ENCODE peak calls at places on chromosomes 2 and 18, in nine cellular contexts. F, C, U, V, Q, R, J, S and K are unnamed samples.
A peak's percentile ranks its signal among the peaks of the same experiment; 100 is the strongest.

GRCh38 chr2:228507870-228508269 is 326.4 kb upstream of the SPHKAP start:
- DNase-seq in F (no peak), C (no peak), U (no peak), V (no peak), Q (peak; percentile 75), R (no peak), J (no peak), S (no peak), K (no peak)

GRCh38 chr2:18611604-18612003 is 22.2 kb upstream of the NT5C1B start:
- DNase-seq in F (no peak), C (no peak), U (no peak), V (no peak), Q (no peak), R (no peak), J (no peak), S (no peak), K (no peak)

GRCh38 chr2:86695053-86695691 is 24.9 kb upstream of the RMND5A start:
- DNase-seq in F (no peak), C (peak; percentile 92), U (no peak), V (no peak), Q (no peak), R (peak; percentile 10), J (no peak), S (no peak), K (no peak)

GRCh38 chr2:179263460-179264237 is 983 bp downstream of the SESTD1 start:
- DNase-seq in F (peak; percentile 29), C (peak; percentile 41), U (peak; percentile 39), V (peak; percentile 79), Q (no peak), R (peak; percentile 57), J (peak; percentile 53), S (no peak), K (no peak)

GRCh38 chr2:216792222-216793001 is 67.5 kb downstream of the TNP1 start:
- DNase-seq in F (peak; percentile 59), C (no peak), U (peak; percentile 41), V (peak; percentile 79), Q (no peak), R (peak; percentile 48), J (no peak), S (no peak), K (no peak)

GRCh38 chr2:30266705-30267104 is 35.4 kb downstream of the LBH start:
- DNase-seq in F (no peak), C (no peak), U (no peak), V (no peak), Q (no peak), R (no peak), J (no peak), S (no peak), K (no peak)

GRCh38 chr2:233267516-233268245 is 16.2 kb downstream of the ATG16L1 start:
- DNase-seq in F (no peak), C (no peak), U (no peak), V (no peak), Q (no peak), R (no peak), J (no peak), S (no peak), K (peak; percentile 79)

GRCh38 chr18:8084160-8084559 is 517.0 kb downstream of the PTPRM start:
- DNase-seq in F (peak; percentile 69), C (peak; percentile 38), U (no peak), V (no peak), Q (peak; percentile 63), R (peak; percentile 46), J (no peak), S (no peak), K (no peak)

GRCh38 chr2:164972216-164972615 is 16.9 kb upstream of the SLC38A11 start:
- DNase-seq in F (no peak), C (no peak), U (no peak), V (no peak), Q (no peak), R (no peak), J (no peak), S (no peak), K (no peak)

GRCh38 chr2:150028337-150028736 is 440.8 kb upstream of the MMADHC start:
- DNase-seq in F (no peak), C (no peak), U (no peak), V (no peak), Q (no peak), R (no peak), J (no peak), S (no peak), K (no peak)

GRCh38 chr2:44107974-44108373 is 60.7 kb upstream of the PPM1B start:
- DNase-seq in F (no peak), C (no peak), U (no peak), V (no peak), Q (no peak), R (no peak), J (no peak), S (no peak), K (no peak)

GRCh38 chr2:23708771-23709170 is 218.2 kb downstream of the ATAD2B start:
- DNase-seq in F (no peak), C (no peak), U (no peak), V (no peak), Q (no peak), R (no peak), J (no peak), S (no peak), K (no peak)

GRCh38 chr2:23712756-23713151 is 214.2 kb downstream of the ATAD2B start:
- DNase-seq in F (no peak), C (no peak), U (no peak), V (peak; percentile 52), Q (no peak), R (no peak), J (no peak), S (no peak), K (no peak)

GRCh38 chr2:23713352-23713751 is 213.6 kb downstream of the ATAD2B start:
- DNase-seq in F (no peak), C (no peak), U (no peak), V (no peak), Q (no peak), R (no peak), J (no peak), S (no peak), K (no peak)

GRCh38 chr2:23709311-23709710 is 217.6 kb downstream of the ATAD2B start:
- DNase-seq in F (no peak), C (no peak), U (no peak), V (peak; percentile 49), Q (no peak), R (no peak), J (no peak), S (peak; percentile 11), K (no peak)

DNA sequence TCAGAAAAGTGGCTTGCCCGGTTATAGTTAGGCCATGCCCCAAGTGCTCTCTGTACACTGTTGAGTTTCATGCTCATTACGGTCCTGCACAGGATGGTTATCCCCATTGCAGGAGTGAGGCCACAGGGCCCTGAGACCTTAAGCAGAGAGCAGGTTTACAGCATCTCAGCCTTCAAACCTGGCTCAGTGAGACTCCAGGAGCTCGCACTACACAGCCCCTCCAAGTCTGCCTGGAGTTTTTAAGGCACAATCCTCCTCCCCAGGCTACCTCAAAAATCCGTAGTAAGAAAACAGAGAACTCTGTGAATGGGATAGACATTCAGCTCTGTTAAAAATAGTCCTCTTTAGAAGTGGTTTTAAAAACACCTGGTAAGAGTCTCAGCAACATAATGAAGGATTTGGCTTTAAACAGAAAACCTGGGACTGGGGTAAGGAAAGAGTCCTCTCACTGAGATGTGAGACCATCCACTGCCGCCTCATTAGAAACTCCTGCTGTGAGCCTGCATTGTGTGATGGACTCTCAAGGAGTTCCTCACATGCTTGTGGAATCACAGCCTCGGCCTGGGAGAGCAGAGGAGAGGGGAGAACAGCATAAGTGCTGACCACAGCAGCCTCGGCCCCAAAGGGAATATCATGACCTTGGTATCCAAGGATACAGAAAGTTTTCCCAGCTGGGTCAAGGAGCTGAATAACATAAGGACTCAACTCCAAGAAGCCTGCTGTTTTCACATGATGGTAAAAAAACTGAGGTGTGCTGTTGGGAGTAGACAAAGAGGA is 214.8 kb downstream of the ATAD2B start:
- DNase-seq in F (peak; percentile 57), C (no peak), U (no peak), V (peak; percentile 66), Q (no peak), R (peak; percentile 10), J (no peak), S (no peak), K (no peak)
- H3K27ac ChIP-seq in F (no peak overlapping the region), C (no peak overlapping the region), U (peak overlapping the region; percentile 10), V (no peak overlapping the region), Q (no peak overlapping the region), R (no peak overlapping the region), J (no peak overlapping the region), S (no peak overlapping the region), K (no peak overlapping the region)

GRCh38 chr2:9738718-9739496 is 104.4 kb upstream of the TAF1B start:
- DNase-seq in F (no peak), C (no peak), U (peak; percentile 33), V (no peak), Q (no peak), R (no peak), J (no peak), S (no peak), K (no peak)
- H3K4me3 ChIP-seq in F (no peak overlapping the region), C (no peak overlapping the region), U (peak overlapping the region; percentile 59), V (peak overlapping the region; percentile 40), Q (no peak overlapping the region), R (no peak overlapping the region), J (no peak overlapping the region), S (peak overlapping the region; percentile 34), K (peak overlapping the region; percentile 27)

GRCh38 chr2:191115391-191115790 is 35.4 kb downstream of the STAT4 start:
- DNase-seq in F (no peak), C (no peak), U (no peak), V (no peak), Q (no peak), R (peak; percentile 18), J (no peak), S (no peak), K (peak; percentile 51)
- H3K27ac ChIP-seq in F (no peak overlapping the region), C (no peak overlapping the region), U (no peak overlapping the region), V (no peak overlapping the region), Q (no peak overlapping the region), R (no peak overlapping the region), J (no peak overlapping the region), S (no peak overlapping the region), K (peak overlapping the region; percentile 69)

GRCh38 chr2:168913171-168913484 is 12.0 kb downstream of the G6PC2 start:
- DNase-seq in F (no peak), C (no peak), U (no peak), V (no peak), Q (no peak), R (no peak), J (no peak), S (no peak), K (no peak)
- H3K4me3 ChIP-seq in F (no peak overlapping the region), C (no peak overlapping the region), U (peak overlapping the region; percentile 43), V (peak overlapping the region; percentile 25), Q (no peak overlapping the region), R (peak overlapping the region; percentile 15), J (peak overlapping the region; percentile 41), S (no peak overlapping the region), K (no peak overlapping the region)

DNA sequence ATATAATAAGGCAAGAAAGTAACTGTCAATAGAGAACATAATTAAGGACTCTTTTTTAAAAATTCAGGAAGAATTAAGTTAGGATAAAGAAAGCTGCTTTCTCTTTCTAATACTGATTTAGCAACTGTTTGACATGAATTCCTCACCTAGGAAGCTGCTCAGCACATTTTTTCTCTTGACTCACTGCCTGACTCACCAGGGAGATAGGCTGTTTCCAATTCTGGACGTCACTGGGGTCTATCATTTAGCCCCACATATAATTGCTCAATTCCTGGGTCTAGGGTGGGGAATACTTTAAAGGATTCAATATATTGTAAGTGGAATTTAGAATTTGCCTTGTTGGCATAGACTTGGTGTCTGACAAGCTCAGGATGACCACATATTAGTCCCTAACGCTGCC is 50.8 kb upstream of the UGP2 start:
- DNase-seq in F (no peak), C (peak; percentile 29), U (no peak), V (no peak), Q (no peak), R (peak; percentile 91), J (no peak), S (no peak), K (no peak)
- H3K27ac ChIP-seq in F (no peak overlapping the region), C (peak overlapping the region; percentile 38), U (no peak overlapping the region), V (no peak overlapping the region), Q (no peak overlapping the region), R (peak overlapping the region; percentile 12), J (peak overlapping the region; percentile 52), S (no peak overlapping the region), K (no peak overlapping the region)